ENCODE peak calls at places on chromosomes 6 and 20, in nine cellular contexts. K, N, X, E, C, F, V, J and M are unnamed samples.

GRCh38 chr6:84453499-84453898 is 226.1 kb upstream of the CEP162 start:
- DNase-seq in E (no peak), N (no peak), C (no peak), J (no peak), K (peak; percentile 49), X (no peak), V (no peak), F (no peak), M (no peak)

GRCh38 chr6:38391206-38391908 is 248.4 kb downstream of the BTBD9 start:
- DNase-seq in F (peak; percentile 19), K (no peak), V (no peak), N (peak; percentile 49), J (no peak), C (no peak), X (no peak), E (no peak), M (peak; percentile 34)

GRCh38 chr6:76876922-76877553 is 586.3 kb downstream of the HTR1B start:
- DNase-seq in N (peak; percentile 65), J (no peak), X (no peak), K (peak; percentile 36), V (no peak), E (no peak), F (peak; percentile 38), C (peak; percentile 75), M (no peak)

GRCh38 chr6:167153523-167153959 is 4.2 kb downstream of the GPR31 start:
- DNase-seq in X (no peak), C (no peak), J (no peak), K (peak; percentile 17), N (no peak), V (no peak), E (no peak), F (peak; percentile 54), M (no peak)

GRCh38 chr20:46090095-46090388 is 280 bp upstream of the NCOA5 start:
- DNase-seq in C (no peak), K (no peak), V (no peak), X (no peak), E (no peak), F (no peak), J (no peak), N (no peak), M (no peak)

GRCh38 chr20:32480361-32481199 is 104.6 kb downstream of the NOL4L start:
- DNase-seq in N (no peak), E (peak; percentile 3), X (no peak), F (peak; percentile 34), V (no peak), C (no peak), K (no peak), J (no peak), M (no peak)

GRCh38 chr6:157867981-157868380 is 44.9 kb downstream of the SNX9 start:
- DNase-seq in N (no peak), F (no peak), X (no peak), E (no peak), J (no peak), V (no peak), C (no peak), K (peak; percentile 86), M (no peak)

GRCh38 chr6:136969930-136970329 is 47.8 kb downstream of the SLC35D3 start:
- DNase-seq in N (peak; percentile 73), K (no peak), X (no peak), V (no peak), J (no peak), E (no peak), C (no peak), F (no peak), M (no peak)

GRCh38 chr6:62285612-62286469 is at the start of gene KHDRBS2:
- DNase-seq in V (peak; percentile 56), N (peak; percentile 52), J (peak; percentile 86), X (no peak), K (no peak), F (no peak), E (peak; percentile 76), C (peak; percentile 67), M (no peak)

GRCh38 chr6:52595000-52595795 is 18.3 kb upstream of the TRAM2 start:
- DNase-seq in X (no peak), J (no peak), K (peak; percentile 81), N (peak; percentile 67), C (no peak), V (no peak), E (peak; percentile 34), F (peak; percentile 92), M (peak; percentile 87)

GRCh38 chr6:45754432-45754831 is 261.2 kb downstream of the CLIC5 start:
- DNase-seq in J (no peak), X (no peak), K (no peak), F (no peak), V (no peak), N (no peak), C (no peak), E (no peak), M (no peak)

GRCh38 chr6:1311400-1312192 is at the start of gene FOXQ1:
- DNase-seq in E (no peak), F (peak; percentile 39), K (peak; percentile 43), X (no peak), V (peak; percentile 59), C (peak; percentile 70), N (peak; percentile 82), J (no peak), M (peak; percentile 38)

GRCh38 chr6:67914419-67914818 is 720.7 kb upstream of the ADGRB3 start:
- DNase-seq in E (no peak), V (no peak), C (no peak), K (peak; percentile 38), F (no peak), J (no peak), X (no peak), N (peak; percentile 0), M (no peak)

GRCh38 chr6:53294095-53294494 is 54.7 kb downstream of the ELOVL5 start:
- DNase-seq in V (no peak), E (no peak), C (peak; percentile 65), N (no peak), F (no peak), X (no peak), K (peak; percentile 35), J (no peak), M (no peak)

GRCh38 chr20:51404297-51405060 is 138.0 kb downstream of the NFATC2 start:
- DNase-seq in C (no peak), J (no peak), X (no peak), N (no peak), E (no peak), V (no peak), K (no peak), F (peak; percentile 84), M (no peak)

GRCh38 chr6:151763938-151764680 is 43.4 kb upstream of the ESR1 start:
- DNase-seq in C (peak; percentile 97), X (peak; percentile 66), K (peak; percentile 97), N (peak; percentile 99), V (peak; percentile 95), F (peak; percentile 77), J (peak; percentile 96), E (peak; percentile 95), M (peak; percentile 91)

DNA sequence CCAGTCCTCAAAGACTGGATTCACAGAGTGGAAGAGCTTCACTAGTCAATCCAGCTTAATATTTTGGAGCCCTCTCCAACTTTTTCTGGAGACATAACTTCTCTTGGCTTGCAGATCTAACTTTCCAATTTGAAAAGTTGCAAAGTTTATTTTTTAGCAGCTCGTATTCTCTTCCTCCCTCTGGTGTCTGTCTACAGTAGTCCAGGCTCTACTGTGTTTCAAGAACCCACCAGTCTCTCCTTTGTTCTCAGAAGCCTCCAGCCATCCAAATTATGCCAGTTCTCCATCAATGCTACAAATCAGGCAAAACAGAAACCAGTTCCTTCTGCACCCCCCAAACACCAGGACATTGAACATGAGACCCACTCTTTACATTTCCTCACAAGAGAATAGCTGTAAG is 376.1 kb upstream of the OPRM1 start:
- DNase-seq in J (no peak), X (no peak), F (no peak), K (no peak), E (no peak), C (no peak), N (no peak), V (no peak), M (no peak)
- TF ChIP-seq CTCF in J (no peak), X (no peak), F (no peak), K (no peak), E (no peak), C (no peak), N (no peak), V (no peak), M (no peak)

GRCh38 chr6:90343581-90343980 is 46.9 kb upstream of the BACH2 start:
- DNase-seq in C (no peak), J (no peak), X (no peak), F (peak; percentile 15), E (no peak), K (peak; percentile 20), V (no peak), N (peak; percentile 35), M (peak; percentile 30)
- TF ChIP-seq CTCF in C (no peak), J (no peak), X (no peak), F (no peak), E (no peak), K (peak; percentile 12), V (no peak), N (no peak), M (peak; percentile 29)

DNA sequence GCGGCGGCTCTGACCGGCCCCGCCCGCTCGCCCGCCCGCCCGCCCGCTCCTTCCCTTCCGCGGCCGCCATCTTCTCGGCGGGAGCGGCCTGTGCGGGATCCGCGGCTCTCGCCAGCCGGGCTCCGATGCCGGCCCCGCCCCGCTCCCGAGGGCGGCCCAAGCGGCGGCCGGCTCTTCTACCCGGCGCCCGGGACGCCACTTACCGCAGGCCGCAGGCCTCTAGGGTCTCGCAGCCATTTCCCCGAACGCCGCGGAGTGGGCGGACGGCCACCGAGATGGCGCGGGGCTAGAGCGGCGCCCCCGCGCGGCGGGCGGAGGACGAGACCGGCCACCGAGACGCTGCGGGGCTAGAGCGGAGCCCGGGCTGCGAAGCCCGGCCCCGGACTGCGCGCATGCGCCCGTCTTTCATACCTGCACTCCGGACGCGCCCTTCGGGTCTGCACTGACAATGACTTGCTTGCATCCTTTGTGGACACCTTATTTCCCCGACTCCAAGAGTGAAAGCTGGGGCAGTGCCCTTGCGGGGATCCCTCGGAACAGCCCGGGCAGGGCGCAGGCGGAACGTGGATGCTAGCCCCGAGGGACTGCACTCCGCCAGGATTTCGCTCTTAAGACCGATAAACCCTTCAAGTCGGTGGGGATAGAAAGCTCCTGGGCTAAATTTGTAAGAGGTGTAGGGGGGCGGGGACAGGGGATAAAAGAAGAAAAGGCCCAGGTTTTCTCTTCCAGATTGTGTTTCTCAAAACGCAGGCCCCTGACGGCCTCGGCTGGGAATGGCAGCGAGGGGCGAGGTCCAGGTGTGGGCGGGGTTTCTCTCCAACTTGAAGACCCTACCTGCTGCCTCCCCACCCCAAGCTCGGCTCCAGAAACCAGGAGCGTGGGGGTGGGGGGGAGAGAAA is at the start of gene DIDO1:
- DNase-seq in F (peak; percentile 83), E (peak; percentile 89), V (peak; percentile 85), C (peak; percentile 87), X (no peak), K (peak; percentile 80), J (peak; percentile 91), N (peak; percentile 92), M (peak; percentile 60)
- TF ChIP-seq CTCF in F (peak; percentile 54), E (peak; percentile 88), V (peak; percentile 83), C (peak; percentile 62), X (peak; percentile 48), K (peak; percentile 51), J (peak; percentile 63), N (peak; percentile 13), M (peak; percentile 86)

DNA sequence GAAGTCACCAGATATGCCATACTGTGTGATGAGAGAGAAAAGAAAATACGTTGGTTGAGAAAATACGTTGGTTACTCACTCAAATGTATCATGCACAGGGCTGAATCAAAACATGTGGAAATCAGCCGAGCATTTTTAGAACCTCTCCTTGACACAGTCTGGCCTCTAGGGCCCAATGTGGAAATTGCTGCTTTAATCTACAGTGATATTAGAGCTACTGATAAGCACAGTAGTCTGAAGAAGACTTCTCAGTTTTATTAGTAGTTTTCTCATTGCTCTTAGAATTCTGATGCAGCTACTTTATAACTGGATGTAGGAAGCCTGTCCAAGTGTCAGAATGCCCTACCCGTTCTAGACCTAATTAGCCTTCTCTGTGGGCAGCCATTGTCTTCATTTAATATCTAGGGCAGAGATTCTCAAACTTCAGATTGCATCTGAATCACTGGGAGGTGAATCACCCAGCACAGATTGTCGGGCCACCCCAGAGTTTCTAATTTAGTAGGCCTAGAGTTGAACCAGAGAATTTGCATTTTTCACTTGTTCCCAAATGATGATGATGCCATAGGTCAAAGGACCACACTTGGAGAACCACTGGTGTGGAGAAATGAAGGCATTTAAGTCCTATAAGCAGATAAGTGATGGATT is 229.1 kb downstream of the PLCB1 start:
- DNase-seq in N (peak; percentile 1), E (no peak), F (peak; percentile 38), V (no peak), C (no peak), J (no peak), K (peak; percentile 70), X (no peak), M (peak; percentile 57)
- TF ChIP-seq CTCF in N (no peak), E (peak; percentile 42), F (no peak), V (no peak), C (no peak), J (no peak), K (peak; percentile 40), X (no peak), M (peak; percentile 48)